ENCODE peak calls at places on chromosomes 11 and 22, in ten cellular contexts. E is substantia nigra; Y is thoracic aorta; O is cardiac muscle cell; L is heart right ventricle; X is heart left ventricle; Q is left ventricle myocardium inferior; I is effector memory CD4-positive, alpha-beta T cell; N is tibial artery; F is psoas muscle. Z is an unnamed sample.

GRCh38 chr11:132453411-132453810 is 1078.9 kb downstream of the OPCML start:
- DNase-seq in F (no peak), Q (no peak), X (no peak), O (no peak), N (no peak), I (no peak), L (no peak), E (no peak), Y (no peak), Z (no peak)

GRCh38 chr11:2808850-2809847 is 76.4 kb downstream of the CDKN1C start:
- DNase-seq in Q (peak; percentile 7), O (no peak), F (peak; percentile 10), E (no peak), I (no peak), N (no peak), L (no peak), X (peak; percentile 15), Y (no peak), Z (no peak)

GRCh38 chr22:21710156-21710555 is 25.4 kb downstream of the YPEL1 start:
- DNase-seq in L (no peak), O (no peak), F (no peak), Q (no peak), X (no peak), N (no peak), I (no peak), E (no peak), Y (no peak), Z (no peak)

GRCh38 chr11:9219572-9219971 is 45.6 kb downstream of the DENND5A start:
- DNase-seq in Y (no peak), N (peak; percentile 25), F (no peak), L (no peak), Q (no peak), X (no peak), E (no peak), O (peak; percentile 94), I (no peak), Z (no peak)

GRCh38 chr22:23068832-23069385 is 1.4 kb upstream of the GNAZ start:
- DNase-seq in X (no peak), N (peak; percentile 7), Q (no peak), I (no peak), F (no peak), O (no peak), E (no peak), Y (no peak), L (no peak), Z (peak; percentile 13)

GRCh38 chr11:111465400-111465799 is 46.8 kb downstream of the BTG4 start:
- DNase-seq in L (no peak), N (no peak), O (no peak), Y (no peak), E (no peak), X (no peak), F (no peak), I (no peak), Q (no peak), Z (no peak)

GRCh38 chr11:91755526-91755925 is 469.1 kb upstream of the FAT3 start:
- DNase-seq in I (no peak), X (no peak), E (no peak), F (no peak), O (no peak), Y (no peak), N (no peak), Q (no peak), L (no peak), Z (no peak)

GRCh38 chr22:41181349-41182241 is 23.5 kb upstream of the L3MBTL2 start:
- DNase-seq in Y (no peak), N (peak; percentile 26), O (peak; percentile 68), Q (no peak), F (no peak), L (no peak), E (no peak), I (no peak), X (no peak), Z (peak; percentile 39)

GRCh38 chr11:45056529-45056928 is 89.9 kb upstream of the PRDM11 start:
- DNase-seq in Q (no peak), F (no peak), O (no peak), I (no peak), X (no peak), N (no peak), Y (no peak), L (no peak), E (no peak), Z (peak; percentile 11)
- H3K27ac ChIP-seq in Q (no peak overlapping the region), F (no peak overlapping the region), O (no peak overlapping the region), I (no peak overlapping the region), X (no peak overlapping the region), N (no peak overlapping the region), Y (no peak overlapping the region), L (no peak overlapping the region), E (no peak overlapping the region), Z (no peak overlapping the region)

GRCh38 chr11:64238076-64238475 is 2.8 kb upstream of the FKBP2 start:
- DNase-seq in F (no peak), O (no peak), N (no peak), Y (no peak), X (no peak), E (no peak), I (no peak), L (no peak), Q (no peak), Z (no peak)
- H3K27ac ChIP-seq in F (no peak overlapping the region), O (no peak overlapping the region), N (no peak overlapping the region), Y (no peak overlapping the region), X (no peak overlapping the region), E (no peak overlapping the region), I (no peak overlapping the region), L (peak overlapping the region; percentile 22), Q (peak overlapping the region; percentile 100), Z (no peak overlapping the region)

DNA sequence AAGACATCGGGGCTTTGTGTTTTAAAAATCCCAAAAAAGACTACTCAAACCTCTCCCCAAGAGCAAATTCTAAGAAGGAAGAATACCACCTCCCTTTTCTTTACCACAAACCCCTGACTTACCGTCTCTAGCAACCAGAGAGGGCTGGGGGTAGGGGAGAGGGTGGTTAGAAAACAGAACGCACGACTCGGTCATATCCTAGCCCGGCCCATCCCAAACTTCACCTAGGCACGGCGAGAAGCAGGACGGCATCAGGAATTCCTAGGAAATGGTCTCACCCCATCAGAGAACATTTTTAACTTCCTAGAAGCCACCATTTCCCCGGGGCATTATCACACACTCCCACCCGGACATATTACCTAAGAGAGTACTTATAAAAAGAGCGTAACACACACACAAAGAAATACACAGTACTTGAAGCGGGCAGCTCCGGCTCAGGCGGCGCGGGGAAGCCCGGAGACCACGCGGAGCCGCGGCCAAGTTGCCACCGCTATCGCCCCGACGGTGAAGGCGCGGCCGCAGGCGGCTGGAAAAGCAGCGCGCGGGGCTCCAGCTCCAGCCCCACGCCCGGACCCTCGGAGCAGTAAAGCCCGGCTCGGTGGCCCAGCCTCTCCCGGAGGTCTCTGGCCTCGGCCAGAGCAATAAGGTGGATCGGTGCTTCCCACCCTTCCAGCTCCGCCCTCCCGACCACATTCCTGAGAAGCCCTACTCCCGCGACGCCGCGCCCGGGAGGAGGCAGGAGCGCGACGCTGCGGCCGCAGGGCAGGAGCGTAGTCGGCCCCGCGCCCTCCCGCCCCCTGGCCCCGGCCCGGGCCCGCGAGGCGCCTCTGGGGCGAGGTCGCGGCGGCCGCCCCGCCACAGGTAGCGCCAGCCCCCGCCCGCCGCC is 897 bp downstream of the RRAS2 start:
- DNase-seq in O (peak; percentile 76), E (no peak), N (peak; percentile 38), F (peak; percentile 58), X (peak; percentile 60), Y (no peak), Q (peak; percentile 43), L (peak; percentile 54), I (peak; percentile 8), Z (peak; percentile 85)
- H3K27ac ChIP-seq in O (peak overlapping the region; percentile 99), E (no peak overlapping the region), N (peak overlapping the region; percentile 78), F (peak overlapping the region; percentile 95), X (peak overlapping the region; percentile 47), Y (peak overlapping the region; percentile 82), Q (peak overlapping the region; percentile 89), L (peak overlapping the region; percentile 89), I (peak overlapping the region; percentile 39), Z (peak overlapping the region; percentile 73)

GRCh38 chr11:6654281-6655019 is 1.2 kb downstream of the DCHS1 start:
- DNase-seq in O (no peak), E (peak; percentile 30), I (no peak), F (no peak), N (no peak), X (no peak), Q (no peak), L (peak; percentile 47), Y (no peak), Z (peak; percentile 74)

GRCh38 chr11:6653656-6654055 is 2.0 kb downstream of the DCHS1 start:
- DNase-seq in E (no peak), Q (no peak), O (no peak), Y (no peak), F (no peak), L (no peak), X (no peak), I (no peak), N (no peak), Z (no peak)

GRCh38 chr11:6655790-6656580 is at the start of gene DCHS1:
- DNase-seq in I (no peak), O (peak; percentile 27), Y (no peak), N (no peak), Q (no peak), X (peak; percentile 51), L (peak; percentile 54), F (peak; percentile 52), E (no peak), Z (peak; percentile 67)

GRCh38 chr11:6656581-6656915 is 939 bp upstream of the DCHS1 start:
- DNase-seq in I (no peak), Y (no peak), Q (no peak), X (no peak), N (no peak), O (no peak), L (no peak), E (no peak), F (no peak), Z (no peak)

GRCh38 chr11:6655020-6655789 is 404 bp downstream of the DCHS1 start:
- DNase-seq in F (peak; percentile 48), O (peak; percentile 26), Q (no peak), N (peak; percentile 53), E (peak; percentile 16), X (peak; percentile 49), Y (peak; percentile 56), I (no peak), L (peak; percentile 45), Z (peak; percentile 78)
- H3K27ac ChIP-seq in F (peak overlapping the region; percentile 16), O (no peak overlapping the region), Q (peak overlapping the region; percentile 87), N (peak overlapping the region; percentile 80), E (peak overlapping the region; percentile 11), X (peak overlapping the region; percentile 1), Y (peak overlapping the region; percentile 87), I (peak overlapping the region; percentile 35), L (peak overlapping the region; percentile 78), Z (no peak overlapping the region)

DNA sequence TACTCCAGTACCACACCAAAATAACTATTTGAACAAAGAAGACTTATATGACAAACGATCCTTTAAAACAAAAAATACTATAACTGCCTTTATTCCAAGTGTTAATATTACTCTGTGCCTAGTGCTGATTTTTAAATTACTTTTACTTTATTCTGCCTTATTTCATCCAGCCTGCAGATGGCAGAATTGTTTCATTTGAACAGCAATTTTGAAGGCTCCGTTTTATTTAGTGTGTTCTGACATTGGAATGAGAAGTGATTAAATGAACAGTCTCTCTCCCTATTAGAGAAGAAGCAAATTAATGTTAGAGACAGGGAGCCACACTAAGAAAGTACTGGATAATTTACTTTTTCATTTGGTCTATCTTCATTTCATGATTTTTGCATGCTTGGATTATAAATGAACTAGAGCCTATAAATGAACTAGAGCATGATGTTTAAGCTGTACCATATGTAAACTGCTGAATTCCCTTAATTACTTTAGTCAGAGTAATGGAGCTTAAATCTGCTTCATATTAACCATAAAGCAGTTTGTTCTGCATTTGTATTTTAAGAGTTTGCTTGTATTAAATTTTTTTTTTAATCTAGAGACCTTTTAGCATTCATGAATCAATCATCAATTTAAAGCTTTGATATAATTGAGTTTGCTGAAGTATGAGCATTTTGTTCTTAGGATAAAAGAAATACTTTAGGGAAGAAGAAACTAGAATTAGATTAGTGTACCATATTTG is 9.8 kb downstream of the PDHX start:
- DNase-seq in E (no peak), F (no peak), L (no peak), I (no peak), N (no peak), X (no peak), O (peak; percentile 73), Y (no peak), Q (no peak), Z (no peak)
- H3K27ac ChIP-seq in E (no peak overlapping the region), F (no peak overlapping the region), L (no peak overlapping the region), I (no peak overlapping the region), N (no peak overlapping the region), X (no peak overlapping the region), O (no peak overlapping the region), Y (no peak overlapping the region), Q (no peak overlapping the region), Z (no peak overlapping the region)

Z was measured in kidney.